ENCODE peak calls at places on chromosomes 11 and 22, in ten cellular contexts. U is sigmoid colon, N is ovary, P is upper lobe of left lung, G is stomach, I is transverse colon, E is K562, K is A549, Y is suprapubic skin, Z is tibial nerve. V is an unnamed sample.
A peak's percentile ranks its signal among the peaks of the same experiment; 100 is the strongest.

GRCh38 chr11:10349806-10350205 is 44.9 kb downstream of the ADM start:
- DNase-seq in K (no peak), I (no peak), Y (no peak), Z (no peak), P (no peak), E (no peak), U (no peak), G (no peak), N (no peak), V (peak; percentile 77)

GRCh38 chr11:63882555-63883242 is 34.3 kb downstream of the RCOR2 start:
- DNase-seq in E (no peak), N (no peak), Z (no peak), P (no peak), I (no peak), U (no peak), G (no peak), Y (no peak), K (no peak), V (no peak)

GRCh38 chr11:72824020-72824419 is 9.8 kb downstream of the ATG16L2 start:
- DNase-seq in Z (no peak), I (no peak), N (no peak), G (no peak), Y (no peak), K (no peak), E (no peak), P (no peak), U (peak; percentile 65), V (no peak)

GRCh38 chr11:110787680-110788079 is 75.4 kb upstream of the ARHGAP20 start:
- DNase-seq in E (no peak), G (no peak), K (no peak), U (no peak), N (no peak), P (no peak), I (no peak), Z (no peak), Y (no peak), V (no peak)

GRCh38 chr22:23090079-23090835 is 19.9 kb downstream of the GNAZ start:
- DNase-seq in U (no peak), I (no peak), G (no peak), Y (no peak), E (peak; percentile 55), N (no peak), P (no peak), Z (no peak), K (no peak), V (no peak)

GRCh38 chr11:70065318-70066135 is 12.6 kb upstream of the ANO1 start:
- DNase-seq in G (no peak), N (no peak), E (no peak), I (no peak), P (peak; percentile 33), U (peak; percentile 48), Z (no peak), K (no peak), Y (peak; percentile 75), V (peak; percentile 87)

GRCh38 chr11:58059011-58059358 is 28.2 kb downstream of the OR6Q1 start:
- DNase-seq in G (no peak), K (no peak), P (no peak), Y (no peak), E (no peak), N (no peak), I (no peak), Z (no peak), U (no peak), V (peak; percentile 10)

GRCh38 chr11:9687736-9688494 is 24.0 kb downstream of the SWAP70 start:
- DNase-seq in K (no peak), U (no peak), E (no peak), Y (no peak), N (no peak), G (peak; percentile 53), P (no peak), I (no peak), Z (no peak), V (no peak)

GRCh38 chr11:133171374-133171773 is 360.9 kb downstream of the OPCML start:
- DNase-seq in Y (no peak), P (no peak), G (no peak), Z (no peak), N (no peak), K (no peak), I (no peak), E (no peak), U (no peak), V (no peak)

GRCh38 chr11:11263238-11264030 is 89.6 kb downstream of the CSNK2A3 start:
- DNase-seq in E (no peak), Y (no peak), U (no peak), I (no peak), N (no peak), G (no peak), P (no peak), K (no peak), Z (no peak), V (no peak)

GRCh38 chr11:88352139-88352538 is 14.6 kb upstream of the CTSC start:
- DNase-seq in I (no peak), E (no peak), P (no peak), Z (no peak), G (no peak), K (no peak), Y (no peak), U (no peak), N (no peak), V (no peak)

GRCh38 chr11:122817121-122817520 is 21.2 kb upstream of the CRTAM start:
- DNase-seq in P (no peak), K (no peak), Z (no peak), N (no peak), G (no peak), Y (no peak), U (no peak), E (no peak), I (peak; percentile 13), V (no peak)
- TF ChIP-seq EP300 in P (no peak), K (no peak), Z (no peak), N (no peak), G (no peak), Y (no peak), U (no peak), E (no peak), I (no peak), V (no peak)

DNA sequence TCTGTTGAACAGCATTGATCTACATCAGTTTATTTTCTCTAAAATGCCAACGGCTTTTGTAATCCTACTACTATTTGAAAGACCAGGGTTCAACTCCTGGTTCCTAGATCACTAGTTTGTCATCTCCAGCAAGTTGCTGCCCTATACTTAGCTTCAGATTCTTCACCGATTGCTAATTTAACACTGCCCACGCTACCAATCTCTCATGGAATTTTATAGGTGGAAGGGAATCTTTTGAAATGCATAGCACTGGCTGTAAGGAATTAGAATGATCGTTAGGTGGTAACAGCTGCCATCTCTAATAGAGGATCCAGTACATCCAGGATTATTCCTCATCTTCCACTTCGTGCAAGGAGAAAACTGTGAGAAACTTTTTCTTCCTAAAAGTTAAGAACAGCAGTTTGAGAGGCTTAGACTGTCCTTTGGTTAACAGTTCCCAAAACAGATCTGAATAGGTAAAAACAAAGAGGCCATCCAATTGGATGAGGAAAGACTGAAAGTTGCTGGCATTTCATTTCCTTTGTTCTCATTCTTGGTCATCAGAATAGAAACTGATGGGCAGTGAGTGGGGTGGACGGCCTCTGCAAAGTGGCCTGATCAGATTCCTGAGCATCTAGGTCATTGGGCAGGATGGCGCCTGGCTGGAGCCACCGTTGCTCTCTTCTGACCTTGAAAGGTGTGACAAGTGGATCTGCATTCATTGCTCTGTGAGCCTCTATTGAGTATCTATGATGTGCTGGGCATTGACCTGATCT is 236.3 kb upstream of the SORL1-AS1 start:
- DNase-seq in E (no peak), G (no peak), K (no peak), N (no peak), I (no peak), Y (no peak), Z (no peak), P (no peak), U (no peak), V (peak; percentile 75)
- TF ChIP-seq EP300 in E (no peak), G (no peak), K (no peak), N (no peak), I (no peak), Y (no peak), Z (no peak), P (no peak), U (no peak), V (no peak)

GRCh38 chr11:36818410-36818809 is 220.4 kb upstream of the RAG2 start:
- DNase-seq in G (no peak), U (no peak), E (no peak), I (peak; percentile 8), P (no peak), Z (no peak), Y (no peak), N (no peak), K (no peak), V (no peak)
- TF ChIP-seq EP300 in G (no peak), U (no peak), E (no peak), I (no peak), P (no peak), Z (no peak), Y (no peak), N (no peak), K (no peak), V (no peak)

DNA sequence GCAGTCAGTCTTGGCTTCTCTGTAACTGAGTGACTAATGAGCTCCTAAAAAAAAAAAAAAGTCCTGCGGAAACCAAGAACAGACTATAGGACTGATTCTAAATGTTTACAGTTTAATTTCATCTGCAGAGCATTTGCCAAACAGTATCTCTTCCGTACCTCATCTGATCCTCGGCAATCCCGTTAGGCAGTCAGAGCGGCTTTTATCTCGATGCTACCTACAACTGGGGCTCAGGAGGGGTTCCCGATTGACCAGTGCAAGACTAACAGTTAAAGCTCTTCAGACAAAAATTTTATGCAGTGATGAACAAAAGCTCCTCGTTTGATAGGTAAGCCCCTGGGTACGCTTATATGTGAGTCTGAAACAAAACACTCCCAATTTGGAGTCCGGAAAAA is 628 bp downstream of the KIF18A start:
- DNase-seq in Y (no peak), E (no peak), U (no peak), Z (no peak), P (no peak), G (no peak), K (no peak), N (no peak), I (no peak), V (no peak)
- TF ChIP-seq EP300 in Y (no peak), E (no peak), U (no peak), Z (no peak), P (no peak), G (no peak), K (no peak), N (no peak), I (no peak), V (no peak)